ENCODE peak calls at places on chromosomes 6 and 20, in four cellular contexts. X, A, Q and O are unnamed samples.

GRCh38 chr6:90045535-90045934 is 151.3 kb downstream of the GJA10 start:
- DNase-seq in X (no peak), A (no peak), Q (no peak), O (no peak)

GRCh38 chr6:12813321-12813720 is 96.8 kb downstream of the PHACTR1 start:
- DNase-seq in X (no peak), A (peak), Q (no peak), O (peak)

GRCh38 chr6:42295181-42295580 is 77.5 kb upstream of the MRPS10 start:
- DNase-seq in X (no peak), A (peak), Q (no peak), O (no peak)

GRCh38 chr20:4957939-4958362 is 43.4 kb downstream of the SLC23A2 start:
- DNase-seq in X (no peak), A (peak), Q (no peak), O (no peak)

GRCh38 chr6:57040011-57040410 is 6.5 kb upstream of the KIAA1586 start:
- DNase-seq in X (no peak), A (peak), Q (no peak), O (peak)

GRCh38 chr6:148200302-148200701 is 142.3 kb upstream of the SASH1 start:
- DNase-seq in X (no peak), A (no peak), Q (no peak), O (no peak)

GRCh38 chr6:33885121-33886057 is 81.6 kb upstream of the MLN start:
- DNase-seq in X (no peak), A (peak), Q (no peak), O (no peak)

GRCh38 chr20:49505518-49505917 is 23.1 kb upstream of the KCNB1 start:
- DNase-seq in X (no peak), A (peak), Q (peak), O (peak)

GRCh38 chr6:16059496-16059895 is 69.4 kb upstream of the MYLIP start:
- DNase-seq in X (no peak), A (no peak), Q (no peak), O (no peak)

GRCh38 chr6:35594503-35595186 is 81.9 kb upstream of the TULP1 start:
- DNase-seq in X (no peak), A (no peak), Q (no peak), O (no peak)

GRCh38 chr6:89082439-89082838 is 1.9 kb downstream of the PNRC1 start:
- DNase-seq in X (peak), A (no peak), Q (no peak), O (peak)

GRCh38 chr6:62229231-62229630 is 56.8 kb downstream of the KHDRBS2 start:
- DNase-seq in X (no peak), A (no peak), Q (no peak), O (no peak)

GRCh38 chr20:37234254-37234581 is 27.4 kb downstream of the GHRH start:
- DNase-seq in X (no peak), A (no peak), Q (no peak), O (no peak)

GRCh38 chr6:91476000-91476399 is 889.1 kb upstream of the MAP3K7 start:
- DNase-seq in X (peak), A (peak), Q (peak), O (peak)

GRCh38 chr6:81894788-81895221 is 142.3 kb upstream of the TENT5A start:
- DNase-seq in X (no peak), A (peak), Q (peak), O (no peak)

GRCh38 chr6:29726795-29727194 is 3.6 kb downstream of the HLA-F start:
- DNase-seq in X (no peak), A (no peak), Q (no peak), O (no peak)

GRCh38 chr6:104396077-104396476 is 463.6 kb downstream of the HACE1 start:
- DNase-seq in X (no peak), A (no peak), Q (no peak), O (no peak)

GRCh38 chr20:19918965-19919329 is 98.2 kb upstream of the NAA20 start:
- DNase-seq in X (no peak), A (peak), Q (peak), O (no peak)

GRCh38 chr6:33861722-33862121 is 57.9 kb upstream of the MLN start:
- DNase-seq in X (no peak), A (no peak), Q (peak), O (no peak)

GRCh38 chr6:134549854-134550253 is 231.9 kb upstream of the SGK1 start:
- DNase-seq in X (no peak), A (no peak), Q (no peak), O (no peak)

GRCh38 chr20:5731753-5732366 is 18.3 kb upstream of the SHLD1 start:
- DNase-seq in X (no peak), A (no peak), Q (no peak), O (no peak)

GRCh38 chr6:65999288-65999791 is 292.3 kb upstream of the EYS start:
- DNase-seq in X (no peak), A (no peak), Q (no peak), O (no peak)

GRCh38 chr6:96923871-96924493 is 546 bp upstream of the KLHL32 start:
- DNase-seq in X (no peak), A (no peak), Q (no peak), O (no peak)

GRCh38 chr6:165891320-165891719 is 228.3 kb upstream of the PDE10A start:
- DNase-seq in X (no peak), A (no peak), Q (no peak), O (no peak)

GRCh38 chr6:46323312-46323965 is 152.7 kb upstream of the ENPP5 start:
- DNase-seq in X (no peak), A (peak), Q (no peak), O (peak)

GRCh38 chr20:51185277-51185676 is 162.4 kb upstream of the KCNG1 start:
- DNase-seq in X (no peak), A (no peak), Q (no peak), O (no peak)

GRCh38 chr6:15550724-15551123 is 112.1 kb downstream of the DTNBP1 start:
- DNase-seq in X (no peak), A (no peak), Q (no peak), O (no peak)

GRCh38 chr6:106027760-106028159 is 58.4 kb upstream of the PRDM1 start:
- DNase-seq in X (no peak), A (no peak), Q (no peak), O (no peak)

GRCh38 chr6:41901882-41902519 is 6.8 kb upstream of the USP49 start:
- DNase-seq in X (no peak), A (peak), Q (no peak), O (peak)

GRCh38 chr6:20791074-20791473 is 256.8 kb downstream of the CDKAL1 start:
- DNase-seq in X (no peak), A (no peak), Q (no peak), O (no peak)

GRCh38 chr6:166683477-166683876 is 56.4 kb upstream of the RPS6KA2 start:
- DNase-seq in X (no peak), A (no peak), Q (no peak), O (no peak)

GRCh38 chr6:157607317-157608109 is 215.5 kb upstream of the SNX9 start:
- DNase-seq in X (no peak), A (no peak), Q (no peak), O (no peak)

GRCh38 chr20:33788351-33789049 is 22.6 kb upstream of the CHMP4B start:
- DNase-seq in X (no peak), A (no peak), Q (no peak), O (no peak)

GRCh38 chr6:157223486-157223885 is 99.8 kb downstream of the TMEM242 start:
- DNase-seq in X (no peak), A (no peak), Q (no peak), O (no peak)

GRCh38 chr6:37381579-37381978 is 27.8 kb downstream of the RNF8 start:
- DNase-seq in X (peak), A (peak), Q (peak), O (peak)

GRCh38 chr6:89180971-89181370 is 35.1 kb downstream of the PM20D2 start:
- DNase-seq in X (no peak), A (no peak), Q (peak), O (no peak)

GRCh38 chr6:141212296-141212695 is 920.4 kb upstream of the GJE1 start:
- DNase-seq in X (no peak), A (no peak), Q (no peak), O (no peak)

GRCh38 chr6:3269412-3269975 is 10.7 kb downstream of the PSMG4 start:
- DNase-seq in X (no peak), A (no peak), Q (no peak), O (no peak)

GRCh38 chr6:16505711-16506362 is 255.4 kb downstream of the ATXN1 start:
- DNase-seq in X (no peak), A (peak), Q (peak), O (no peak)

GRCh38 chr6:165760803-165761185 is 97.8 kb upstream of the PDE10A start:
- DNase-seq in X (no peak), A (no peak), Q (no peak), O (no peak)